ENCODE peak calls at places on chromosomes 5 and 9, in seven cellular contexts. G is HCT116, C is fibroblast of lung, U is neural progenitor cell, E is GM12878, L is keratinocyte, T is endothelial cell of umbilical vein. R is an unnamed sample. For H3K9me3, the result is how much of the 10 kb centered on the place peaks cover.

GRCh38 chr9:136653323-136654064 is 9.2 kb upstream of the EGFL7 start:
- DNase-seq in E (no peak), C (no peak), U (no peak), T (no peak), G (no peak), L (no peak), R (no peak)

GRCh38 chr5:96083361-96083881 is 121.8 kb upstream of the ELL2 start:
- DNase-seq in L (no peak), U (no peak), T (peak), E (no peak), C (no peak), G (no peak), R (no peak)

GRCh38 chr5:134122530-134122929 is 8.0 kb downstream of the TCF7 start:
- DNase-seq in G (no peak), C (no peak), L (no peak), U (no peak), T (no peak), E (no peak), R (peak)

GRCh38 chr5:180601591-180602480 is 10.5 kb upstream of the SCGB3A1 start:
- DNase-seq in C (no peak), G (no peak), T (no peak), L (no peak), U (no peak), E (no peak), R (no peak)

GRCh38 chr5:172999351-172999973 is 15.9 kb downstream of the ATP6V0E1 start:
- DNase-seq in L (no peak), U (no peak), C (no peak), E (no peak), T (no peak), G (no peak), R (no peak)

GRCh38 chr9:95189230-95190098 is 128.0 kb downstream of the FANCC start:
- DNase-seq in T (peak), G (no peak), U (no peak), L (no peak), E (no peak), C (peak), R (peak)

GRCh38 chr9:114278881-114279570 is 43.9 kb upstream of the ORM1 start:
- DNase-seq in L (peak), U (no peak), G (peak), T (no peak), C (peak), E (no peak), R (no peak)

GRCh38 chr5:37133939-37134338 is 115.2 kb downstream of the CPLANE1 start:
- DNase-seq in C (peak), G (no peak), T (peak), L (no peak), U (no peak), E (no peak), R (no peak)

GRCh38 chr5:94618029-94618492 is 343 bp downstream of the KIAA0825 start:
- DNase-seq in E (no peak), G (peak), L (no peak), U (peak), C (peak), T (peak), R (peak)

GRCh38 chr9:33498387-33498786 is 24.7 kb upstream of the NOL6 start:
- DNase-seq in L (no peak), G (no peak), C (peak), T (peak), E (no peak), U (no peak), R (no peak)

GRCh38 chr9:98185021-98185567 is 7.3 kb downstream of the CORO2A start:
- DNase-seq in L (no peak), T (no peak), U (no peak), C (no peak), G (no peak), E (no peak), R (no peak)

GRCh38 chr5:157485811-157486739 is 26.1 kb downstream of the NIPAL4 start:
- DNase-seq in C (no peak), T (no peak), E (no peak), U (no peak), L (no peak), G (no peak), R (peak)

GRCh38 chr5:129094924-129095797 is 612 bp downstream of the ISOC1 start:
- DNase-seq in U (peak), E (peak), G (no peak), C (peak), T (peak), L (no peak), R (peak)

GRCh38 chr9:137221477-137222111 is 446 bp downstream of the RNF208 start:
- DNase-seq in C (no peak), U (peak), E (no peak), G (no peak), T (no peak), L (no peak), R (no peak)

GRCh38 chr9:133113928-133114351 is 7.1 kb downstream of the RALGDS start:
- DNase-seq in E (no peak), T (no peak), C (no peak), U (no peak), G (no peak), L (no peak), R (no peak)

GRCh38 chr5:114237766-114238165 is 124.1 kb upstream of the KCNN2 start:
- DNase-seq in T (peak), E (no peak), C (peak), G (peak), U (no peak), L (no peak), R (no peak)

GRCh38 chr5:59540366-59540765 is 353.2 kb downstream of the PDE4D start:
- DNase-seq in G (no peak), E (no peak), L (no peak), C (no peak), T (peak), U (no peak), R (no peak)

DNA sequence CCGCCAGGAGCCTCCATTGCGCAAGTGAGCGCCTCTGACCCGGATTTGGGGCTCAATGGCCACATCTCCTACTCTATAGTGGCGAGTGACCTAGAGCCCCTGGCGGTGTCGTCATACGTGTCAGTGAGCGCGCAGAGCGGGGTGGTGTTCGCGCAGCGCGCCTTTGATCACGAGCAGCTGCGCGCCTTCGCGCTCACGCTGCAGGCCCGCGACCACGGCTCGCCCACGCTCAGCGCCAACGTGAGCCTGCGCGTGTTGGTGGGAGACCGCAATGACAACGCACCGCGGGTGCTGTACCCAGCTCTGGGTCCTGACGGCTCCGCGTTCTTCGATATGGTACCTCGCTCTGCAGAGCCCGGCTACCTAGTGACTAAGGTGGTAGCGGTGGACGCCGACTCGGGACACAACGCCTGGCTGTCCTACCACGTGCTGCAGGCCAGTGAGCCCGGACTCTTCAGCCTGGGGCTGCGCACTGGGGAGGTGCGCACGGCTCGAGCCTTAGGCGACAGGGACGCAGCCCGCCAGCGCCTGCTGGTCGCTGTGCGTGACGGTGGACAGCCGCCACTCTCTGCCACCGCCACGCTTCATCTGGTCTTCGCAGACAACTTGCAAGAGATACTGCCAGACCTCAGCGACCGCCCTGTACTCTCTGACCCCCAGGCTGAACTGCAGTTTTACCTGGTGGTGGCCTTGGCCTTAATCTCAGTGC is 1.9 kb downstream of the PCDHGB6 start:
- DNase-seq in E (no peak), G (no peak), C (no peak), T (no peak), U (no peak), L (no peak), R (no peak)
- H3K9me3 ChIP-seq in E (under half), G (under half), C (under half), T (under half), U (under half), L (under half), R (under half)

GRCh38 chr9:126914458-126915280 is at the start of gene RALGPS1:
- DNase-seq in E (peak), C (peak), L (peak), U (peak), T (peak), G (peak), R (peak)
- TF ChIP-seq EZH2 in E (no peak), C (no peak), L (no peak), U (no peak), T (no peak), G (no peak), R (peak)

GRCh38 chr9:88300556-88300955 is 87.7 kb upstream of the SPIN1 start:
- DNase-seq in L (no peak), U (no peak), C (no peak), E (no peak), T (no peak), G (no peak), R (no peak)
- H3K9me3 ChIP-seq in L (under half), U (under half), C (under half), E (under half), T (under half), G (under half), R (under half)

GRCh38 chr5:78509884-78510769 is 138.4 kb downstream of the LHFPL2 start:
- DNase-seq in U (peak), G (no peak), E (no peak), T (peak), C (no peak), L (no peak), R (peak)
- TF ChIP-seq EZH2 in U (peak), G (no peak), E (no peak), T (no peak), C (no peak), L (no peak), R (peak)

GRCh38 chr5:1431021-1431811 is 14.0 kb downstream of the SLC6A3 start:
- DNase-seq in E (no peak), C (no peak), T (no peak), L (no peak), U (no peak), G (no peak), R (no peak)

GRCh38 chr5:1430121-1430795 is 15.0 kb downstream of the SLC6A3 start:
- DNase-seq in G (no peak), E (no peak), C (no peak), T (no peak), U (no peak), L (no peak), R (no peak)

GRCh38 chr5:1428107-1428506 is 17.1 kb downstream of the SLC6A3 start:
- DNase-seq in T (no peak), C (no peak), U (no peak), L (no peak), E (no peak), G (no peak), R (no peak)

GRCh38 chr5:1429066-1429465 is 16.2 kb downstream of the SLC6A3 start:
- DNase-seq in C (no peak), G (no peak), E (no peak), L (no peak), U (no peak), T (no peak), R (no peak)

DNA sequence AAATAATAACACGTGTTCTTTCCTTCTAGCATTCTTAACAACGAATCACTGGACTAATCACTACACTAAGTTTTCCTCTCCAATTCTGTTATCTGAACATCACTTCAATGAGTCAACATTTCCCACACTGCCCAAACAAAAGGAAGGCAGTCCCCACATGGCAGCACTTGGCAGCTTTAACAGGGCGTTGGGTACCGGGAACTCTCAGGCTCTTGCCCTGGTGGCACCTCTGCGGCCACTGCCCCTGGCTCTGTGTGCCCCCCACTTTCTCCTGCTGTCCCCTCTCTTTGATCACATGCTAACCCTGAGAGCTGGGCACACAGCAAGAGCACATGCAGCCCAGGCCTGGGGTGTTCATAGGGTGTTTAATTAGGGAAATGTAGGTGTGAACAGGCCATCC is 15.7 kb downstream of the SLC6A3 start:
- DNase-seq in L (no peak), G (no peak), E (no peak), U (no peak), T (peak), C (no peak), R (no peak)
- H3K9me3 ChIP-seq in L (under half), G (under half), E (under half), U (under half), T (under half), C (under half), R (under half)

GRCh38 chr9:128393171-128393761 is 22.1 kb downstream of the URM1 start:
- DNase-seq in T (no peak), U (peak), E (no peak), G (no peak), C (no peak), L (no peak), R (no peak)
- TF ChIP-seq EZH2 in T (no peak), U (no peak), E (no peak), G (no peak), C (no peak), L (no peak), R (no peak)

R was measured in DND-41.